ENCODE peak calls at places on chromosomes 4 and X, in five cellular contexts. One of them, this sample, is unnamed.

GRCh38 chrX:31423575-31424284 is 351.9 kb upstream of the FTHL17 start:
- DNase-seq in fibroblast of lung: peak; percentile 36
- DNase-seq in testis: peak; percentile 51
- DNase-seq in CD8-positive, alpha-beta T cell: no peak
- DNase-seq in colonic mucosa: peak; percentile 34
- DNase-seq in this sample: peak; percentile 2

GRCh38 chr4:41288254-41288653 is 31.5 kb downstream of the UCHL1 start:
- DNase-seq in fibroblast of lung: no peak
- DNase-seq in testis: no peak
- DNase-seq in CD8-positive, alpha-beta T cell: no peak
- DNase-seq in colonic mucosa: no peak
- DNase-seq in this sample: no peak

GRCh38 chr4:1777822-1778641 is 15.1 kb upstream of the FGFR3 start:
- DNase-seq in fibroblast of lung: peak; percentile 39
- DNase-seq in testis: no peak
- DNase-seq in CD8-positive, alpha-beta T cell: no peak
- DNase-seq in colonic mucosa: no peak
- DNase-seq in this sample: no peak

GRCh38 chr4:36351082-36351666 is 69.8 kb downstream of the DTHD1 start:
- DNase-seq in fibroblast of lung: peak; percentile 37
- DNase-seq in testis: peak; percentile 89
- DNase-seq in CD8-positive, alpha-beta T cell: peak; percentile 81
- DNase-seq in colonic mucosa: peak; percentile 65
- DNase-seq in this sample: no peak

GRCh38 chrX:109862386-109862910 is 129.4 kb upstream of the ACSL4 start:
- DNase-seq in fibroblast of lung: peak; percentile 30
- DNase-seq in testis: no peak
- DNase-seq in CD8-positive, alpha-beta T cell: no peak
- DNase-seq in colonic mucosa: no peak
- DNase-seq in this sample: no peak

GRCh38 chrX:110836982-110837381 is 41.4 kb upstream of the CHRDL1 start:
- DNase-seq in fibroblast of lung: no peak
- DNase-seq in testis: no peak
- DNase-seq in CD8-positive, alpha-beta T cell: no peak
- DNase-seq in colonic mucosa: no peak
- DNase-seq in this sample: no peak

GRCh38 chrX:2286731-2287130 is 214.0 kb downstream of the DHRSX start:
- DNase-seq in fibroblast of lung: no peak
- DNase-seq in testis: no peak
- DNase-seq in CD8-positive, alpha-beta T cell: no peak
- DNase-seq in colonic mucosa: no peak
- DNase-seq in this sample: no peak

GRCh38 chr4:137558951-137559350 is 26.7 kb upstream of the PCDH18 start:
- DNase-seq in fibroblast of lung: peak; percentile 76
- DNase-seq in testis: no peak
- DNase-seq in CD8-positive, alpha-beta T cell: no peak
- DNase-seq in colonic mucosa: no peak
- DNase-seq in this sample: no peak

GRCh38 chr4:167581449-167581965 is 347.2 kb upstream of the SPOCK3 start:
- DNase-seq in fibroblast of lung: no peak
- DNase-seq in testis: no peak
- DNase-seq in CD8-positive, alpha-beta T cell: no peak
- DNase-seq in colonic mucosa: no peak
- DNase-seq in this sample: no peak

GRCh38 chrX:39299615-39300014 is 498.4 kb downstream of the MID1IP1 start:
- DNase-seq in fibroblast of lung: no peak
- DNase-seq in testis: no peak
- DNase-seq in CD8-positive, alpha-beta T cell: no peak
- DNase-seq in colonic mucosa: no peak
- DNase-seq in this sample: no peak

GRCh38 chrX:97639526-97639925 is 755.8 kb downstream of the RPA4 start:
- DNase-seq in fibroblast of lung: no peak
- DNase-seq in testis: no peak
- DNase-seq in CD8-positive, alpha-beta T cell: no peak
- DNase-seq in colonic mucosa: no peak
- DNase-seq in this sample: no peak

GRCh38 chr4:119046263-119046662 is 89.4 kb upstream of the MYOZ2 start:
- DNase-seq in fibroblast of lung: no peak
- DNase-seq in testis: peak; percentile 59
- DNase-seq in CD8-positive, alpha-beta T cell: no peak
- DNase-seq in colonic mucosa: no peak
- DNase-seq in this sample: no peak

GRCh38 chr4:139845481-139846093 is 180.0 kb downstream of the MGST2 start:
- DNase-seq in fibroblast of lung: no peak
- DNase-seq in testis: no peak
- DNase-seq in CD8-positive, alpha-beta T cell: no peak
- DNase-seq in colonic mucosa: no peak
- DNase-seq in this sample: no peak

GRCh38 chr4:128574706-128575105 is 234.8 kb upstream of the JADE1 start:
- DNase-seq in fibroblast of lung: peak; percentile 52
- DNase-seq in testis: peak; percentile 94
- DNase-seq in CD8-positive, alpha-beta T cell: peak; percentile 58
- DNase-seq in colonic mucosa: peak; percentile 90
- DNase-seq in this sample: no peak
- H3K27ac ChIP-seq in fibroblast of lung: no peak overlapping the region
- H3K27ac ChIP-seq in testis: no peak overlapping the region
- H3K27ac ChIP-seq in CD8-positive, alpha-beta T cell: no peak overlapping the region
- H3K27ac ChIP-seq in colonic mucosa: no peak overlapping the region
- H3K27ac ChIP-seq in this sample: no peak overlapping the region

GRCh38 chr4:74934016-74934821 is 1.3 kb downstream of the PARM1 start:
- DNase-seq in fibroblast of lung: peak; percentile 26
- DNase-seq in testis: peak; percentile 67
- DNase-seq in CD8-positive, alpha-beta T cell: no peak
- DNase-seq in colonic mucosa: peak; percentile 65
- DNase-seq in this sample: no peak
- H3K27ac ChIP-seq in fibroblast of lung: no peak overlapping the region
- H3K27ac ChIP-seq in testis: peak overlapping the region; percentile 94
- H3K27ac ChIP-seq in CD8-positive, alpha-beta T cell: no peak overlapping the region
- H3K27ac ChIP-seq in colonic mucosa: peak overlapping the region; percentile 97
- H3K27ac ChIP-seq in this sample: no peak overlapping the region

GRCh38 chr4:142697928-142698327 is 148.2 kb downstream of the INPP4B start:
- DNase-seq in fibroblast of lung: no peak
- DNase-seq in testis: no peak
- DNase-seq in CD8-positive, alpha-beta T cell: no peak
- DNase-seq in colonic mucosa: no peak
- DNase-seq in this sample: no peak

GRCh38 chr4:142700521-142700920 is 145.6 kb downstream of the INPP4B start:
- DNase-seq in fibroblast of lung: no peak
- DNase-seq in testis: no peak
- DNase-seq in CD8-positive, alpha-beta T cell: no peak
- DNase-seq in colonic mucosa: no peak
- DNase-seq in this sample: no peak

GRCh38 chr4:142697303-142697702 is 148.8 kb downstream of the INPP4B start:
- DNase-seq in fibroblast of lung: no peak
- DNase-seq in testis: no peak
- DNase-seq in CD8-positive, alpha-beta T cell: no peak
- DNase-seq in colonic mucosa: no peak
- DNase-seq in this sample: no peak

GRCh38 chr4:142696334-142697122 is 149.6 kb downstream of the INPP4B start:
- DNase-seq in fibroblast of lung: no peak
- DNase-seq in testis: no peak
- DNase-seq in CD8-positive, alpha-beta T cell: peak; percentile 35
- DNase-seq in colonic mucosa: no peak
- DNase-seq in this sample: no peak

DNA sequence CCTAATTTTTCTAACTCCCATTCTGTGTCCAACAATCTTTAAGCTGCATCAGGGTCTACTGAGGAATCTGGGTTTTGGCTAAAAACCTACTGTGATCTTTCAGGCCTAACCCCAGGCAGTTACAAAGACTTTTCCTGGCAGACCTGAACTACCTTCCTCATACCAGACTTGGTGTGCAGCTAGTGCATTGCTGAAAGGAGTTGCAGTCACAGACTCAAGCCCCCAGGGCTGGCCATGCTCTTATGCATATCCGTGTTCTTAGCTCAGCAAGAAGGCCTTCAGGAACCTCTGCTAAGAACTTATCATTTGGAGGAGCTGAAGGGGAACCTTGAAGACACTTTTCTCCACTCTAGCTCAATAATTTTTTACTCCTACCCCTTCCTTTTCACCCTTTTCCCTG is 147.6 kb downstream of the INPP4B start:
- DNase-seq in fibroblast of lung: no peak
- DNase-seq in testis: no peak
- DNase-seq in CD8-positive, alpha-beta T cell: no peak
- DNase-seq in colonic mucosa: no peak
- DNase-seq in this sample: no peak
- H3K27ac ChIP-seq in fibroblast of lung: no peak overlapping the region
- H3K27ac ChIP-seq in testis: no peak overlapping the region
- H3K27ac ChIP-seq in CD8-positive, alpha-beta T cell: no peak overlapping the region
- H3K27ac ChIP-seq in colonic mucosa: no peak overlapping the region
- H3K27ac ChIP-seq in this sample: no peak overlapping the region

GRCh38 chr4:150173854-150174398 is 95.7 kb downstream of the DCLK2 start:
- DNase-seq in fibroblast of lung: peak; percentile 78
- DNase-seq in testis: no peak
- DNase-seq in CD8-positive, alpha-beta T cell: no peak
- DNase-seq in colonic mucosa: no peak
- DNase-seq in this sample: no peak
- H3K27ac ChIP-seq in fibroblast of lung: no peak overlapping the region
- H3K27ac ChIP-seq in testis: no peak overlapping the region
- H3K27ac ChIP-seq in CD8-positive, alpha-beta T cell: no peak overlapping the region
- H3K27ac ChIP-seq in colonic mucosa: no peak overlapping the region
- H3K27ac ChIP-seq in this sample: no peak overlapping the region

GRCh38 chr4:6663596-6664393 is 23.3 kb downstream of the MRFAP1 start:
- DNase-seq in fibroblast of lung: no peak
- DNase-seq in testis: peak; percentile 28
- DNase-seq in CD8-positive, alpha-beta T cell: no peak
- DNase-seq in colonic mucosa: no peak
- DNase-seq in this sample: no peak
- H3K27ac ChIP-seq in fibroblast of lung: no peak overlapping the region
- H3K27ac ChIP-seq in testis: no peak overlapping the region
- H3K27ac ChIP-seq in CD8-positive, alpha-beta T cell: no peak overlapping the region
- H3K27ac ChIP-seq in colonic mucosa: no peak overlapping the region
- H3K27ac ChIP-seq in this sample: no peak overlapping the region

GRCh38 chr4:90951037-90951436 is 823.8 kb downstream of the CCSER1 start:
- DNase-seq in fibroblast of lung: peak; percentile 88
- DNase-seq in testis: no peak
- DNase-seq in CD8-positive, alpha-beta T cell: no peak
- DNase-seq in colonic mucosa: no peak
- DNase-seq in this sample: peak; percentile 92

GRCh38 chr4:90950385-90950841 is 823.2 kb downstream of the CCSER1 start:
- DNase-seq in fibroblast of lung: no peak
- DNase-seq in testis: no peak
- DNase-seq in CD8-positive, alpha-beta T cell: no peak
- DNase-seq in colonic mucosa: no peak
- DNase-seq in this sample: peak; percentile 14
- H3K27ac ChIP-seq in fibroblast of lung: no peak overlapping the region
- H3K27ac ChIP-seq in testis: no peak overlapping the region
- H3K27ac ChIP-seq in CD8-positive, alpha-beta T cell: no peak overlapping the region
- H3K27ac ChIP-seq in colonic mucosa: no peak overlapping the region
- H3K27ac ChIP-seq in this sample: peak overlapping the region; percentile 20

DNA sequence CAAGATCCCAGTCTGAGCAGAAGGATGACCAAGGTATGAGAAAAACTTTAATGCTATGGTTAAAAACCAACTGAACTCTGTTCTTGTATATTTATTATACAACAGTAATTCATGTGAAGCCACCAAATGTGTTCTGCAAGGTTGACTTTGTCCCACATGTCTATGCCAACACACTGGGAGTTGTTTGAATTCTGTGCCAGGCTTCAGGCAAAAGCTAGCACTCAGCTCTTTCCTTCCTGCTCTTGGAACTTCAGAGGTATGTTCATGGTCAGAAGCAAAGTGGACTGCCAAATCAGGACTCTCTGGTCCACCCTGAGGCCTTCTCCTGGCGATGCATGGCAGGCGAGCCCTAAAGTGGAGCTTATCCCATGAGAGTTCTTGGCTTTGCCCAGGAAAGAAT is 205.6 kb upstream of the AR start:
- DNase-seq in fibroblast of lung: no peak
- DNase-seq in testis: no peak
- DNase-seq in CD8-positive, alpha-beta T cell: no peak
- DNase-seq in colonic mucosa: no peak
- DNase-seq in this sample: no peak
- H3K27ac ChIP-seq in fibroblast of lung: no peak overlapping the region
- H3K27ac ChIP-seq in testis: no peak overlapping the region
- H3K27ac ChIP-seq in CD8-positive, alpha-beta T cell: no peak overlapping the region
- H3K27ac ChIP-seq in colonic mucosa: no peak overlapping the region
- H3K27ac ChIP-seq in this sample: no peak overlapping the region

GRCh38 chrX:66015906-66016689 is 23.8 kb downstream of the VSIG4 start:
- DNase-seq in fibroblast of lung: no peak
- DNase-seq in testis: no peak
- DNase-seq in CD8-positive, alpha-beta T cell: no peak
- DNase-seq in colonic mucosa: no peak
- DNase-seq in this sample: no peak
- H3K27ac ChIP-seq in fibroblast of lung: no peak overlapping the region
- H3K27ac ChIP-seq in testis: no peak overlapping the region
- H3K27ac ChIP-seq in CD8-positive, alpha-beta T cell: no peak overlapping the region
- H3K27ac ChIP-seq in colonic mucosa: no peak overlapping the region
- H3K27ac ChIP-seq in this sample: no peak overlapping the region